ENCODE peak calls at places on chromosomes 2 and 18, in nine cellular contexts. P, X, E, I, W, J, Z, A and B are unnamed samples.

GRCh38 chr18:48749768-48750167 is 201.0 kb downstream of the SMAD7 start:
- DNase-seq in P (peak; percentile 80), X (peak; percentile 58), E (no peak), I (peak; percentile 73), W (no peak), J (no peak), Z (no peak), A (no peak), B (no peak)

GRCh38 chr2:1620081-1620480 is 124.2 kb downstream of the PXDN start:
- DNase-seq in P (no peak), X (no peak), E (no peak), I (no peak), W (no peak), J (no peak), Z (no peak), A (no peak), B (no peak)

GRCh38 chr18:32610116-32610630 is 139.5 kb upstream of the GAREM1 start:
- DNase-seq in P (no peak), X (no peak), E (no peak), I (no peak), W (no peak), J (no peak), Z (no peak), A (no peak), B (no peak)

GRCh38 chr2:142582317-142582716 is 295.1 kb upstream of the KYNU start:
- DNase-seq in P (no peak), X (no peak), E (no peak), I (no peak), W (no peak), J (no peak), Z (no peak), A (no peak), B (no peak)

GRCh38 chr18:60018801-60019462 is 119.1 kb downstream of the PMAIP1 start:
- DNase-seq in P (no peak), X (peak; percentile 49), E (no peak), I (no peak), W (no peak), J (no peak), Z (no peak), A (no peak), B (no peak)

GRCh38 chr2:198630384-198630783 is 826.0 kb downstream of the PLCL1 start:
- DNase-seq in P (no peak), X (no peak), E (no peak), I (no peak), W (no peak), J (no peak), Z (no peak), A (no peak), B (no peak)

GRCh38 chr2:75982750-75983149 is 272.0 kb upstream of the GCFC2 start:
- DNase-seq in P (no peak), X (no peak), E (no peak), I (no peak), W (no peak), J (no peak), Z (no peak), A (no peak), B (no peak)

GRCh38 chr18:5466256-5466655 is 77.5 kb downstream of the EPB41L3 start:
- DNase-seq in P (no peak), X (no peak), E (no peak), I (no peak), W (no peak), J (no peak), Z (no peak), A (no peak), B (no peak)

GRCh38 chr2:18404708-18405107 is 155.7 kb downstream of the RDH14 start:
- DNase-seq in P (no peak), X (no peak), E (no peak), I (no peak), W (no peak), J (peak; percentile 12), Z (no peak), A (no peak), B (no peak)

GRCh38 chr2:239833728-239834109 is 191.4 kb downstream of the NDUFA10 start:
- DNase-seq in P (no peak), X (no peak), E (no peak), I (no peak), W (no peak), J (no peak), Z (peak; percentile 6), A (no peak), B (no peak)

GRCh38 chr2:70140978-70141753 is 49.7 kb downstream of the C2orf42 start:
- DNase-seq in P (peak; percentile 50), X (peak; percentile 37), E (peak; percentile 52), I (peak; percentile 60), W (peak; percentile 37), J (peak; percentile 94), Z (peak; percentile 80), A (peak; percentile 24), B (peak; percentile 52)

GRCh38 chr2:127584047-127584446 is 48.6 kb downstream of the MYO7B start:
- DNase-seq in P (no peak), X (no peak), E (no peak), I (no peak), W (no peak), J (no peak), Z (no peak), A (no peak), B (no peak)

GRCh38 chr2:1586946-1587840 is 157.1 kb downstream of the PXDN start:
- DNase-seq in P (no peak), X (no peak), E (no peak), I (no peak), W (no peak), J (no peak), Z (no peak), A (no peak), B (no peak)

GRCh38 chr2:241798631-241799521 is 10.1 kb upstream of the NEU4 start:
- DNase-seq in P (peak; percentile 11), X (no peak), E (no peak), I (peak; percentile 13), W (no peak), J (no peak), Z (peak; percentile 19), A (peak; percentile 7), B (no peak)

GRCh38 chr2:240925191-240925575 is 19.0 kb downstream of the CROCC2 start:
- DNase-seq in P (no peak), X (no peak), E (no peak), I (peak; percentile 21), W (no peak), J (no peak), Z (peak; percentile 14), A (peak; percentile 6), B (peak; percentile 6)

GRCh38 chr2:71749671-71750101 is 296.3 kb downstream of the DYSF start:
- DNase-seq in P (peak; percentile 43), X (no peak), E (no peak), I (no peak), W (no peak), J (no peak), Z (no peak), A (no peak), B (no peak)

GRCh38 chr2:169711751-169712509 is 17.7 kb downstream of the PHOSPHO2 start:
- DNase-seq in P (no peak), X (no peak), E (no peak), I (no peak), W (no peak), J (no peak), Z (peak; percentile 55), A (peak; percentile 27), B (no peak)

GRCh38 chr2:210007895-210008294 is 5.5 kb downstream of the RPE start:
- DNase-seq in P (no peak), X (no peak), E (no peak), I (no peak), W (no peak), J (no peak), Z (no peak), A (no peak), B (no peak)

GRCh38 chr2:121095257-121096080 is 189.5 kb downstream of the TFCP2L1 start:
- DNase-seq in P (peak; percentile 55), X (peak; percentile 67), E (no peak), I (no peak), W (no peak), J (peak; percentile 72), Z (peak; percentile 77), A (peak; percentile 70), B (peak; percentile 85)

DNA sequence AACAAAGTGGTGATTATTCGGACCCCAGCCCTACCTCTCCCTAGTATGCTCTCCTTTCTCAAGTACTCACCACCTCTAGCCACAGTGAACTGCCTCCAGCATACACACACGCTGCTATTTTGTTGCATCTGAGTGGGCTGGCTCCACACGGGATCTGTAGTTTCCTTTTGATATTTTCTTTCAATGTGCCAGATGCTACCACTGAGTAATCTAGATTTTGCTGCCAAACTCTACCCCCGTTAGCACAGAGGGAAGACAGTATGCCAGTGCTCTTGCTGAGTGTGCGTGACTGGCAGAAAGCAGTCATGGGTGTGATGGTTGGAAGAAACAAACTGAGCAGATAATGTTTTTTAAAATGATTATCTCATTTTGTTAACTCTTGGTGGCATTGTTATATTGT is 11.6 kb downstream of the CFLAR start:
- DNase-seq in P (peak; percentile 49), X (peak; percentile 61), E (no peak), I (no peak), W (no peak), J (no peak), Z (no peak), A (no peak), B (no peak)
- H3K4me1 ChIP-seq in P (peaks cover 93% of the 10 kb centered on the region), X (peaks cover 30% of the 10 kb centered on the region), E (peaks cover 97% of the 10 kb centered on the region), I (peaks cover 29% of the 10 kb centered on the region), W (peaks cover 86% of the 10 kb centered on the region), J (peaks cover 13% of the 10 kb centered on the region), Z (peaks cover 42% of the 10 kb centered on the region), A (peaks cover 6% of the 10 kb centered on the region), B (peaks cover 29% of the 10 kb centered on the region)

GRCh38 chr2:38627400-38627799 is 24.7 kb upstream of the HNRNPLL start:
- DNase-seq in P (no peak), X (no peak), E (no peak), I (no peak), W (no peak), J (no peak), Z (no peak), A (no peak), B (no peak)
- H3K4me1 ChIP-seq in P (no peaks in the 10 kb centered on the region), X (no peaks in the 10 kb centered on the region), E (peaks cover 8% of the 10 kb centered on the region), I (no peaks in the 10 kb centered on the region), W (peaks cover 13% of the 10 kb centered on the region), J (no peaks in the 10 kb centered on the region), Z (no peaks in the 10 kb centered on the region), A (no peaks in the 10 kb centered on the region), B (no peaks in the 10 kb centered on the region)

DNA sequence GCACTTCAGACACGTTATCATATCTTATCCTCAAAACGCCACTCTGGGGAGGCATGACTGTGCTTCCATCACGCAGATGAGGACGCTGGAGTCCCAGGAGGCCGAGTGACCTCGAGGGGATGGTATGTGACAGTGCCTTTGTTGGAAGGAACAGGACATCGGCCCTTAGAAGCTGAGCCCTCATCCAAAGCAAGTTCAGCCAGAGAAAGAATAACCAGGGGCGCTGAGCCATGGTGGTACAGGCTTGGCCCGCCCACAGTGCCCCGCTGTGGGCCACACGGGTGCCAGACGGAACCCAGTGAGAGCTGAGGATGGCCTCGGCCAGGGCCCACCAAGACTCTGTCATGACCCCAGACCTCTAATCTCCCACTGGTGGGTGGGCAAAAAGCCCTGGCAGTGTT is 31.3 kb downstream of the HS1BP3 start:
- DNase-seq in P (no peak), X (no peak), E (no peak), I (no peak), W (no peak), J (no peak), Z (no peak), A (no peak), B (no peak)
- H3K4me1 ChIP-seq in P (peaks cover 66% of the 10 kb centered on the region), X (peaks cover 23% of the 10 kb centered on the region), E (no peaks in the 10 kb centered on the region), I (peaks cover 36% of the 10 kb centered on the region), W (peaks cover 31% of the 10 kb centered on the region), J (peaks cover 21% of the 10 kb centered on the region), Z (no peaks in the 10 kb centered on the region), A (peaks cover 52% of the 10 kb centered on the region), B (no peaks in the 10 kb centered on the region)

DNA sequence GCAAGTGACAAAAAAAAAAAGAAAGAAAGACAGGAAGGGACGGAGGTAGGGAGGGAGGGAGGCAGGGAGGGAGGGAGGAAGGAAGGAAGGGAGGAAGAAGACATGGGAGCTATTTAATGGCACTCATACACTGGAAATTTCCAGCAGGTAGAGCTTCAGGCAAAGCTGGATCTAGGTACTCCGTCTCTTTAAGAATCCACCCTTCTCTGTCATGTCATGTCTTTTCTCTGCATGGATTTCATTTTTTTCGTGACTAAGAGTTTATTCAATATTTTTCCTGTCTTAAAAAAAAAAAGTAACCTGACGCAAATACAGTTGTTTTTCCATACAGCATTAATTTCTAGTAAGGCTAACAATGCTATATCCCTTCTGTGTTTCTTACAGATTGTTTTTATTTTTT is 56.3 kb upstream of the MCFD2 start:
- DNase-seq in P (no peak), X (no peak), E (no peak), I (no peak), W (no peak), J (no peak), Z (no peak), A (no peak), B (no peak)
- H3K4me1 ChIP-seq in P (peaks cover 35% of the 10 kb centered on the region), X (peaks cover 30% of the 10 kb centered on the region), E (no peaks in the 10 kb centered on the region), I (peaks cover 18% of the 10 kb centered on the region), W (peaks cover 35% of the 10 kb centered on the region), J (peaks cover 47% of the 10 kb centered on the region), Z (peaks cover 13% of the 10 kb centered on the region), A (no peaks in the 10 kb centered on the region), B (no peaks in the 10 kb centered on the region)